ENCODE peak calls at places on chromosomes 5 and 9, in six cellular contexts. P is cardiac fibroblast, L is globus pallidus, S is osteocyte, E is COLO829, T is fibroblast of lung. I is an unnamed sample.

GRCh38 chr9:137550958-137551655 is 572 bp upstream of the MRPL41 start:
- DNase-seq in P (no peak), L (no peak), S (no peak), E (no peak), T (no peak), I (peak; percentile 92)

GRCh38 chr5:74640450-74641013 is at the start of gene ENC1:
- DNase-seq in P (peak; percentile 90), L (peak; percentile 80), S (peak; percentile 94), E (no peak), T (peak; percentile 92), I (peak; percentile 86)

GRCh38 chr5:52024363-52024762 is 641.1 kb downstream of the ISL1 start:
- DNase-seq in P (no peak), L (no peak), S (no peak), E (no peak), T (no peak), I (no peak)

GRCh38 chr9:75455444-75455921 is 367.2 kb downstream of the OSTF1 start:
- DNase-seq in P (peak; percentile 3), L (peak; percentile 19), S (no peak), E (no peak), T (peak; percentile 23), I (no peak)

GRCh38 chr9:79480639-79481038 is 91.1 kb upstream of the TLE4 start:
- DNase-seq in P (no peak), L (no peak), S (no peak), E (no peak), T (no peak), I (no peak)

GRCh38 chr9:70668751-70669150 is 254.3 kb upstream of the KLF9 start:
- DNase-seq in P (peak; percentile 59), L (peak; percentile 34), S (no peak), E (peak; percentile 48), T (peak; percentile 13), I (no peak)

GRCh38 chr9:126615251-126615790 is 1.6 kb downstream of the LMX1B start:
- DNase-seq in P (peak; percentile 17), L (no peak), S (no peak), E (no peak), T (peak; percentile 29), I (peak; percentile 63)

GRCh38 chr5:62354028-62354874 is 48.2 kb downstream of the KIF2A start:
- DNase-seq in P (peak; percentile 73), L (peak; percentile 59), S (no peak), E (peak; percentile 26), T (peak; percentile 50), I (peak; percentile 57)

GRCh38 chr5:9423611-9424010 is 122.3 kb downstream of the SEMA5A start:
- DNase-seq in P (peak; percentile 31), L (no peak), S (no peak), E (no peak), T (no peak), I (no peak)

GRCh38 chr9:125341566-125341965 is 79.9 kb downstream of the GAPVD1 start:
- DNase-seq in P (no peak), L (no peak), S (no peak), E (no peak), T (no peak), I (no peak)

GRCh38 chr5:87899109-87900100 is 369.2 kb downstream of the TMEM161B start:
- DNase-seq in P (peak; percentile 5), L (peak; percentile 96), S (no peak), E (peak; percentile 43), T (peak; percentile 80), I (no peak)

GRCh38 chr5:93209476-93209875 is 371.5 kb downstream of the NR2F1-AS1 start:
- DNase-seq in P (no peak), L (no peak), S (no peak), E (no peak), T (no peak), I (no peak)

GRCh38 chr9:113705938-113706519 is 170.1 kb upstream of the ZNF618 start:
- DNase-seq in P (no peak), L (no peak), S (peak; percentile 48), E (no peak), T (no peak), I (no peak)

GRCh38 chr9:125428060-125428481 is 166.4 kb downstream of the GAPVD1 start:
- DNase-seq in P (peak; percentile 17), L (no peak), S (no peak), E (no peak), T (no peak), I (peak; percentile 29)

GRCh38 chr9:34653131-34653530 is 1.1 kb downstream of the IL11RA start:
- DNase-seq in P (peak; percentile 74), L (no peak), S (no peak), E (no peak), T (peak; percentile 49), I (no peak)

GRCh38 chr5:58077966-58078365 is 381.9 kb downstream of the PLK2 start:
- DNase-seq in P (no peak), L (no peak), S (no peak), E (no peak), T (no peak), I (peak; percentile 26)